ENCODE peak calls at places on chromosomes 11 and 22, in eight cellular contexts. G is prostate gland, R is pulmonary artery endothelial cell, F is NCI-H748 treated with DMSO at 0.1 percent for 48 hours, M is T-helper 1 cell, W is NCI-H2081, D is amygdala, Z is memory B cell. S is an unnamed sample.

GRCh38 chr11:67410369-67410831 is 5.1 kb upstream of the CARNS1 start:
- DNase-seq in G (no peak), Z (no peak), D (peak), R (no peak), W (no peak), F (no peak), M (no peak), S (no peak)

GRCh38 chr11:117930668-117931330 is 1.6 kb upstream of the TMPRSS13 start:
- DNase-seq in D (no peak), G (no peak), R (no peak), F (no peak), W (no peak), Z (no peak), M (no peak), S (no peak)

GRCh38 chr11:100632970-100633452 is 54.1 kb upstream of the ARHGAP42 start:
- DNase-seq in R (no peak), D (peak), Z (no peak), F (peak), M (no peak), G (peak), W (peak), S (no peak)

GRCh38 chr22:39243443-39244072 is 1.2 kb downstream of the PDGFB start:
- DNase-seq in W (no peak), Z (no peak), R (no peak), M (no peak), D (no peak), G (peak), F (peak), S (no peak)

GRCh38 chr22:48204296-48204695 is 1441.8 kb downstream of the TBC1D22A start:
- DNase-seq in W (no peak), Z (no peak), M (no peak), G (no peak), D (no peak), R (no peak), F (no peak), S (no peak)

GRCh38 chr11:128796275-128796674 is 70.8 kb downstream of the KCNJ1 start:
- DNase-seq in D (no peak), Z (no peak), F (no peak), M (no peak), R (no peak), W (no peak), G (no peak), S (no peak)

GRCh38 chr11:22304337-22304961 is 33.7 kb upstream of the SLC17A6 start:
- DNase-seq in R (no peak), Z (no peak), F (peak), W (peak), D (no peak), G (no peak), M (no peak), S (peak)

GRCh38 chr11:6404341-6405038 is 14.2 kb downstream of the SMPD1 start:
- DNase-seq in G (no peak), F (no peak), W (no peak), R (no peak), Z (no peak), M (no peak), D (peak), S (no peak)

GRCh38 chr11:78312712-78313111 is 104.9 kb downstream of the GAB2 start:
- DNase-seq in D (no peak), G (no peak), F (no peak), R (no peak), M (no peak), Z (no peak), W (no peak), S (no peak)

GRCh38 chr22:42548597-42549328 is 5.0 kb upstream of the SERHL2 start:
- DNase-seq in W (no peak), M (no peak), R (no peak), D (no peak), F (no peak), G (no peak), Z (no peak), S (no peak)

GRCh38 chr22:46971141-46971775 is 208.8 kb downstream of the TBC1D22A start:
- DNase-seq in G (no peak), R (peak), F (no peak), D (no peak), M (no peak), Z (no peak), W (peak), S (no peak)

GRCh38 chr11:109708184-109708583 is 286.2 kb downstream of the C11orf87 start:
- DNase-seq in M (no peak), R (no peak), W (no peak), Z (no peak), D (no peak), F (no peak), G (no peak), S (no peak)

GRCh38 chr11:3046190-3046589 is 11.0 kb downstream of the CARS1 start:
- DNase-seq in M (no peak), G (no peak), R (no peak), Z (no peak), D (no peak), F (no peak), W (no peak), S (no peak)

GRCh38 chr11:17197431-17197898 is 10.3 kb downstream of the PIK3C2A start:
- DNase-seq in F (no peak), D (no peak), M (no peak), R (no peak), G (no peak), W (no peak), Z (no peak), S (no peak)

GRCh38 chr11:44065851-44066731 is at the start of gene ACCS:
- DNase-seq in W (peak), M (peak), F (peak), Z (peak), D (peak), R (peak), G (peak), S (peak)

GRCh38 chr11:1231396-1232327 is 8.8 kb downstream of the MUC5B start:
- DNase-seq in F (no peak), W (no peak), Z (no peak), R (no peak), G (no peak), D (no peak), M (no peak), S (no peak)

GRCh38 chr11:7019500-7020182 is 505 bp downstream of the ZNF214 start:
- DNase-seq in M (no peak), G (peak), Z (no peak), D (peak), R (no peak), F (peak), W (peak), S (no peak)

GRCh38 chr11:6437993-6438392 is 2.8 kb downstream of the HPX start:
- DNase-seq in Z (no peak), G (no peak), D (no peak), M (no peak), F (no peak), R (no peak), W (no peak), S (no peak)

GRCh38 chr22:36881504-36882245 is 20.9 kb downstream of the NCF4 start:
- DNase-seq in R (no peak), D (no peak), Z (no peak), F (no peak), G (no peak), M (no peak), W (no peak), S (no peak)

GRCh38 chr11:74680035-74680671 is 51.1 kb downstream of the CHRDL2 start:
- DNase-seq in M (no peak), F (no peak), Z (no peak), D (no peak), G (no peak), R (no peak), W (no peak), S (no peak)

GRCh38 chr22:24986816-24987215 is 34.3 kb downstream of the KIAA1671 start:
- DNase-seq in G (no peak), M (no peak), Z (no peak), W (no peak), R (no peak), F (no peak), D (no peak), S (no peak)

GRCh38 chr11:279966-280761 is 2.0 kb downstream of the NLRP6 start:
- DNase-seq in R (no peak), D (no peak), F (peak), M (no peak), G (no peak), Z (no peak), W (no peak), S (no peak)

GRCh38 chr22:24727218-24727851 is 47.2 kb downstream of the PIWIL3 start:
- DNase-seq in F (peak), G (peak), Z (no peak), M (no peak), W (peak), R (peak), D (no peak), S (no peak)

GRCh38 chr11:120391854-120392253 is 55.6 kb downstream of the ARHGEF12 start:
- DNase-seq in G (no peak), Z (no peak), R (no peak), F (no peak), D (no peak), W (no peak), M (no peak), S (no peak)

GRCh38 chr11:3087821-3088800 is 30.9 kb upstream of the CARS1 start:
- DNase-seq in F (no peak), Z (no peak), D (no peak), M (no peak), G (no peak), R (no peak), W (no peak), S (no peak)

GRCh38 chr22:49266561-49267519 is 560.8 kb downstream of the BRD1 start:
- DNase-seq in M (no peak), D (no peak), G (no peak), W (no peak), Z (no peak), F (no peak), R (no peak), S (peak)

GRCh38 chr11:134277176-134278001 is 1.2 kb downstream of the GLB1L3 start:
- DNase-seq in W (no peak), M (no peak), G (no peak), Z (no peak), F (no peak), R (no peak), D (no peak), S (no peak)

GRCh38 chr11:105935791-105936190 is 86.2 kb downstream of the MSANTD4 start:
- DNase-seq in M (no peak), G (peak), R (peak), D (no peak), W (peak), Z (no peak), F (no peak), S (no peak)

GRCh38 chr11:87002918-87003317 is 34.8 kb upstream of the TMEM135 start:
- DNase-seq in F (no peak), R (no peak), D (no peak), G (no peak), Z (no peak), M (no peak), W (no peak), S (no peak)

GRCh38 chr11:128156486-128156885 is 430.9 kb downstream of the ETS1 start:
- DNase-seq in W (no peak), Z (no peak), G (no peak), F (no peak), M (no peak), R (no peak), D (no peak), S (no peak)

GRCh38 chr11:33804471-33804870 is 30.2 kb upstream of the FBXO3 start:
- DNase-seq in G (no peak), W (peak), D (no peak), F (no peak), R (no peak), M (no peak), Z (no peak), S (peak)

GRCh38 chr22:22820626-22821025 is 67.0 kb upstream of the IGLL5 start:
- DNase-seq in R (no peak), D (no peak), Z (no peak), W (no peak), G (no peak), M (no peak), F (no peak), S (no peak)